ENCODE peak calls at places on chromosomes 13 and 19, in five cellular contexts. W is brain microvascular endothelial cell, Y is fibroblast of mammary gland, X is colonic mucosa, V is AG09309. S is an unnamed sample.

GRCh38 chr19:40323705-40324104 is 24.5 kb downstream of the C19orf47 start:
- DNase-seq in W (no peak), Y (no peak), X (no peak), V (no peak), S (no peak)

GRCh38 chr19:17743874-17744273 is 7.4 kb upstream of the FCHO1 start:
- DNase-seq in W (peak; percentile 16), Y (peak; percentile 56), X (no peak), V (no peak), S (peak; percentile 33)

GRCh38 chr19:58364127-58364526 is 1.6 kb upstream of the ZNF497 start:
- DNase-seq in W (no peak), Y (no peak), X (no peak), V (no peak), S (no peak)

GRCh38 chr19:10474962-10475451 is 28.1 kb downstream of the KEAP1 start:
- DNase-seq in W (no peak), Y (no peak), X (no peak), V (no peak), S (no peak)

GRCh38 chr13:38819053-38819452 is 132.2 kb downstream of the FREM2 start:
- DNase-seq in W (peak; percentile 2), Y (no peak), X (no peak), V (no peak), S (no peak)

GRCh38 chr13:80840313-80840976 is 499.5 kb upstream of the SPRY2 start:
- DNase-seq in W (peak; percentile 27), Y (peak; percentile 99), X (no peak), V (no peak), S (peak; percentile 57)

GRCh38 chr13:24668955-24669354 is 11.3 kb upstream of the ATP12A start:
- DNase-seq in W (no peak), Y (no peak), X (peak; percentile 93), V (no peak), S (no peak)

GRCh38 chr19:5826531-5827341 is 12.8 kb downstream of the FUT6 start:
- DNase-seq in W (no peak), Y (peak; percentile 26), X (peak; percentile 90), V (no peak), S (peak; percentile 29)

GRCh38 chr13:64339373-64340063 is 2890.6 kb downstream of the PCDH9 start:
- DNase-seq in W (no peak), Y (no peak), X (no peak), V (no peak), S (no peak)

GRCh38 chr13:90750021-90750420 is 597.5 kb upstream of the MIR17HG start:
- DNase-seq in W (no peak), Y (no peak), X (no peak), V (no peak), S (no peak)

GRCh38 chr13:113153810-113154748 is 4.4 kb upstream of the PROZ start:
- DNase-seq in W (peak; percentile 38), Y (peak; percentile 52), X (peak; percentile 88), V (no peak), S (peak; percentile 58)

GRCh38 chr13:49400755-49401659 is 42.9 kb downstream of the CAB39L start:
- DNase-seq in W (peak; percentile 33), Y (peak; percentile 45), X (peak; percentile 44), V (no peak), S (peak; percentile 62)

GRCh38 chr13:21595546-21595822 is 8.5 kb downstream of the MICU2 start:
- DNase-seq in W (no peak), Y (no peak), X (no peak), V (no peak), S (no peak)

GRCh38 chr13:55577082-55577846 is 1563.5 kb upstream of the PRR20A start:
- DNase-seq in W (no peak), Y (no peak), X (no peak), V (no peak), S (no peak)

GRCh38 chr13:108306768-108307332 is 37.3 kb downstream of the TNFSF13B start:
- DNase-seq in W (no peak), Y (no peak), X (no peak), V (no peak), S (no peak)

GRCh38 chr19:15332311-15332996 is at the start of gene BRD4:
- DNase-seq in W (no peak), Y (peak; percentile 36), X (peak; percentile 79), V (no peak), S (peak; percentile 48)

GRCh38 chr19:16527971-16528521 is 14.2 kb downstream of the CHERP start:
- DNase-seq in W (no peak), Y (peak; percentile 32), X (no peak), V (no peak), S (no peak)

GRCh38 chr19:6738726-6739389 is 622 bp upstream of the TRIP10 start:
- DNase-seq in W (no peak), Y (peak; percentile 47), X (peak; percentile 88), V (no peak), S (no peak)

GRCh38 chr19:29548483-29549085 is 22.8 kb downstream of the VSTM2B start:
- DNase-seq in W (no peak), Y (no peak), X (no peak), V (no peak), S (no peak)

GRCh38 chr13:98262307-98262706 is 85.2 kb upstream of the RNF113B start:
- DNase-seq in W (no peak), Y (no peak), X (no peak), V (no peak), S (no peak)

GRCh38 chr13:60146491-60146890 is 17.2 kb downstream of the DIAPH3 start:
- DNase-seq in W (no peak), Y (peak; percentile 50), X (no peak), V (no peak), S (peak; percentile 41)

GRCh38 chr13:106063591-106064308 is 471.7 kb downstream of the EFNB2 start:
- DNase-seq in W (peak; percentile 91), Y (peak; percentile 86), X (no peak), V (peak; percentile 56), S (peak; percentile 64)

GRCh38 chr19:35901854-35902661 is at the start of gene HCST:
- DNase-seq in W (no peak), Y (peak; percentile 44), X (no peak), V (no peak), S (peak; percentile 93)

GRCh38 chr13:31236211-31236786 is 36.5 kb downstream of the B3GLCT start:
- DNase-seq in W (peak; percentile 42), Y (peak; percentile 65), X (no peak), V (peak; percentile 35), S (peak; percentile 69)

GRCh38 chr19:16375157-16375935 is 50.7 kb downstream of the KLF2 start:
- DNase-seq in W (no peak), Y (no peak), X (no peak), V (no peak), S (no peak)

GRCh38 chr13:111022241-111022640 is 92.9 kb upstream of the ARHGEF7 start:
- DNase-seq in W (no peak), Y (no peak), X (no peak), V (no peak), S (no peak)

GRCh38 chr13:106369091-106369490 is 166.4 kb downstream of the EFNB2 start:
- DNase-seq in W (no peak), Y (no peak), X (no peak), V (no peak), S (no peak)

GRCh38 chr19:37990362-37990761 is 83.4 kb downstream of the SIPA1L3 start:
- DNase-seq in W (no peak), Y (no peak), X (no peak), V (no peak), S (no peak)
- TF ChIP-seq CTCF in W (no peak), Y (no peak), X (no peak), V (no peak), S (no peak)

DNA sequence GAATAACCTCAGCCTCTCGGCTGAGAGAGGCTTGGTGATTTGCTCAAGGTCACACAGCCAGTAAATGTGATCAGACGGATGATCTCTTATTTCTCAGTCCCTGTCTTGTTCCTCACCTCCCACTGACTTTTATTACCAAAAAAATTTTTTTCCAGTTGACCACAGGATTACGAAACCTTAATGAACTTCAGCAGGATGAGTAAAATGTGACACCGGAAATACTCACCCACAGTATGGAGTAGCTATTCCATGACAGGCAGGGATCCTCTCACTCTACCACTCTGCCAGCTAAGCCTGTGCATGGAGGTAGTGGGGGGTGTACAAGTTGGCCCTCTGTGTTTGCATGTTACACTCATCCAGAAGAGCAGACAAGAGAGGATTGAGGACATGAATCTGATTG is 916.4 kb downstream of the UQCRFS1 start:
- DNase-seq in W (no peak), Y (peak; percentile 89), X (no peak), V (peak; percentile 72), S (peak; percentile 80)
- H3K4me3 ChIP-seq in W (no peak overlapping the region), Y (no peak overlapping the region), X (no peak overlapping the region), V (no peak overlapping the region), S (no peak overlapping the region)

GRCh38 chr19:1276620-1277007 is 1.3 kb downstream of the FAM174C start:
- DNase-seq in W (no peak), Y (no peak), X (peak; percentile 69), V (no peak), S (no peak)

GRCh38 chr19:1274852-1275259 is 474 bp upstream of the FAM174C start:
- DNase-seq in W (no peak), Y (no peak), X (no peak), V (no peak), S (no peak)

GRCh38 chr19:1275976-1276619 is 768 bp downstream of the FAM174C start:
- DNase-seq in W (no peak), Y (no peak), X (no peak), V (no peak), S (no peak)

GRCh38 chr19:1274081-1274851 is 1.1 kb upstream of the FAM174C start:
- DNase-seq in W (no peak), Y (no peak), X (no peak), V (no peak), S (no peak)

DNA sequence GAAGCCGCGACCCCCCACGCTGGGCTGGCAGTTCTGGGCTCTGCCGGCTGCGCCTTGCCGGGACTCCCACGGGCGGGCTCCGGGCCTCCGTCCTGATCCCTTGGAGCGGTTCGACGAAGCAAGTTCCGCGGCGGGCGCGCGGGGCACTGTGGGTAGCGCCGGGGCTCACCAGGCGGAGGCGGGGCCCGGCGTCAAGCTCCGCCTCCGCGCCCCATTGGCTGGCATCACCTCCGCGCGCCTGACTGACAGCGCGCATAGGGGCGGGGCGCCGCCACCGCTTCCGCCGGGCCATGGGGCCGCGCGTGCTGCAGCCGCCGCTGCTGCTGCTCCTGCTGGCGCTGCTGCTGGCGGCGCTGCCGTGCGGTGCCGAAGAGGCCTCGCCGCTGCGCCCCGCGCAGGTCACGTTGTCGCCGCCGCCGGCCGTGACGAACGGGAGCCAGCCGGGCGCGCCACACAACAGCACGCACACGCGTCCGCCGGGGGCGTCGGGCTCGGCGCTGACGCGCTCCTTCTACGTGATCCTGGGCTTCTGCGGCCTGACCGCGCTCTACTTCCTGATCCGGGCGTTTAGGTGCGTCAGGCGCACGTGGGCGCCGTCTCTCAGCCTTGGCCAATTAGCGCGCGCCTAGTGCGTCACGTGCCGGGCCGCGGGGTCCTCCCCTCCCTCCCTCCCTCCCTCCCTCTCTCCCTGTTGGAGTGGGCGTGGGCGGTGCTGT is at the start of gene FAM174C:
- DNase-seq in W (peak; percentile 95), Y (peak; percentile 97), X (peak; percentile 96), V (peak; percentile 83), S (peak; percentile 96)
- TF ChIP-seq CTCF in W (no peak), Y (no peak), X (no peak), V (no peak), S (no peak)

GRCh38 chr13:99983401-99984133 is 2.0 kb downstream of the ZIC2 start:
- DNase-seq in W (no peak), Y (no peak), X (no peak), V (no peak), S (no peak)

GRCh38 chr13:99982741-99983400 is 1.3 kb downstream of the ZIC2 start:
- DNase-seq in W (no peak), Y (no peak), X (no peak), V (no peak), S (no peak)

GRCh38 chr13:99981115-99982020 is at the start of gene ZIC2:
- DNase-seq in W (peak; percentile 71), Y (peak; percentile 24), X (no peak), V (no peak), S (no peak)

GRCh38 chr13:99980201-99981114 is 1.1 kb upstream of the ZIC2 start:
- DNase-seq in W (peak; percentile 70), Y (peak; percentile 51), X (peak; percentile 79), V (no peak), S (peak; percentile 60)

GRCh38 chr13:99982021-99982740 is 597 bp downstream of the ZIC2 start:
- DNase-seq in W (no peak), Y (no peak), X (no peak), V (no peak), S (no peak)
- H3K4me3 ChIP-seq in W (peak overlapping the region; percentile 61), Y (no peak overlapping the region), X (peak overlapping the region; percentile 52), V (peak overlapping the region; percentile 75), S (no peak overlapping the region)